ENCODE peak calls at places on chromosomes 7 and 10, in eight cellular contexts. One of them, this sample, is unnamed.
A peak's percentile ranks its signal among the peaks of the same experiment; 100 is the strongest.

GRCh38 chr10:117168729-117169128 is 28.6 kb upstream of the KCNK18 start:
- DNase-seq in activated CD4-positive, alpha-beta memory T cell treated with anti-CD3 and anti-CD28 coated beads for 36 hours: no peak
- DNase-seq in SIG-M5: no peak
- DNase-seq in stimulated activated CD4-positive, alpha-beta T cell treated with anti-CD3 and anti-CD28 coated beads, Interleukin-15, amount 100 ng/mL, for 1 hour: no peak
- DNase-seq in T-helper 17 cell: no peak
- DNase-seq in H7: peak; percentile 74
- DNase-seq in T-helper 1 cell: no peak
- DNase-seq in NCI-H1092: no peak
- DNase-seq in this sample: no peak

GRCh38 chr10:104417629-104418292 is 64.1 kb downstream of the CFAP58 start:
- DNase-seq in stimulated activated CD4-positive, alpha-beta T cell treated with anti-CD3 and anti-CD28 coated beads, Interleukin-15, amount 100 ng/mL, for 1 hour: no peak
- DNase-seq in NCI-H1092: no peak
- DNase-seq in SIG-M5: no peak
- DNase-seq in T-helper 1 cell: no peak
- DNase-seq in H7: no peak
- DNase-seq in T-helper 17 cell: no peak
- DNase-seq in activated CD4-positive, alpha-beta memory T cell treated with anti-CD3 and anti-CD28 coated beads for 36 hours: no peak
- DNase-seq in this sample: no peak

GRCh38 chr10:95247881-95248583 is 42.8 kb downstream of the PDLIM1 start:
- DNase-seq in stimulated activated CD4-positive, alpha-beta T cell treated with anti-CD3 and anti-CD28 coated beads, Interleukin-15, amount 100 ng/mL, for 1 hour: no peak
- DNase-seq in SIG-M5: no peak
- DNase-seq in H7: no peak
- DNase-seq in activated CD4-positive, alpha-beta memory T cell treated with anti-CD3 and anti-CD28 coated beads for 36 hours: no peak
- DNase-seq in NCI-H1092: no peak
- DNase-seq in T-helper 1 cell: no peak
- DNase-seq in T-helper 17 cell: no peak
- DNase-seq in this sample: peak; percentile 28

GRCh38 chr7:80611353-80611752 is 27.1 kb upstream of the CD36 start:
- DNase-seq in T-helper 1 cell: no peak
- DNase-seq in NCI-H1092: no peak
- DNase-seq in stimulated activated CD4-positive, alpha-beta T cell treated with anti-CD3 and anti-CD28 coated beads, Interleukin-15, amount 100 ng/mL, for 1 hour: no peak
- DNase-seq in T-helper 17 cell: no peak
- DNase-seq in activated CD4-positive, alpha-beta memory T cell treated with anti-CD3 and anti-CD28 coated beads for 36 hours: no peak
- DNase-seq in SIG-M5: no peak
- DNase-seq in H7: no peak
- DNase-seq in this sample: no peak

GRCh38 chr7:44194069-44194468 is 4.8 kb upstream of the GCK start:
- DNase-seq in stimulated activated CD4-positive, alpha-beta T cell treated with anti-CD3 and anti-CD28 coated beads, Interleukin-15, amount 100 ng/mL, for 1 hour: peak; percentile 20
- DNase-seq in SIG-M5: no peak
- DNase-seq in activated CD4-positive, alpha-beta memory T cell treated with anti-CD3 and anti-CD28 coated beads for 36 hours: peak; percentile 68
- DNase-seq in H7: no peak
- DNase-seq in T-helper 1 cell: no peak
- DNase-seq in NCI-H1092: no peak
- DNase-seq in T-helper 17 cell: no peak
- DNase-seq in this sample: no peak

GRCh38 chr10:102152545-102152890 is 329 bp downstream of the NOLC1 start:
- DNase-seq in stimulated activated CD4-positive, alpha-beta T cell treated with anti-CD3 and anti-CD28 coated beads, Interleukin-15, amount 100 ng/mL, for 1 hour: peak; percentile 28
- DNase-seq in H7: no peak
- DNase-seq in T-helper 1 cell: no peak
- DNase-seq in activated CD4-positive, alpha-beta memory T cell treated with anti-CD3 and anti-CD28 coated beads for 36 hours: peak; percentile 65
- DNase-seq in SIG-M5: no peak
- DNase-seq in NCI-H1092: no peak
- DNase-seq in T-helper 17 cell: no peak
- DNase-seq in this sample: no peak

GRCh38 chr7:86598721-86599120 is 45.0 kb upstream of the GRM3 start:
- DNase-seq in SIG-M5: no peak
- DNase-seq in activated CD4-positive, alpha-beta memory T cell treated with anti-CD3 and anti-CD28 coated beads for 36 hours: no peak
- DNase-seq in stimulated activated CD4-positive, alpha-beta T cell treated with anti-CD3 and anti-CD28 coated beads, Interleukin-15, amount 100 ng/mL, for 1 hour: no peak
- DNase-seq in T-helper 17 cell: no peak
- DNase-seq in T-helper 1 cell: no peak
- DNase-seq in H7: no peak
- DNase-seq in NCI-H1092: no peak
- DNase-seq in this sample: no peak

GRCh38 chr7:141920281-141920680 is 4.1 kb downstream of the OR9A4 start:
- DNase-seq in H7: no peak
- DNase-seq in NCI-H1092: no peak
- DNase-seq in SIG-M5: no peak
- DNase-seq in T-helper 1 cell: no peak
- DNase-seq in T-helper 17 cell: no peak
- DNase-seq in stimulated activated CD4-positive, alpha-beta T cell treated with anti-CD3 and anti-CD28 coated beads, Interleukin-15, amount 100 ng/mL, for 1 hour: no peak
- DNase-seq in activated CD4-positive, alpha-beta memory T cell treated with anti-CD3 and anti-CD28 coated beads for 36 hours: no peak
- DNase-seq in this sample: no peak

GRCh38 chr10:79140906-79141305 is 72.1 kb downstream of the ZMIZ1 start:
- DNase-seq in NCI-H1092: no peak
- DNase-seq in activated CD4-positive, alpha-beta memory T cell treated with anti-CD3 and anti-CD28 coated beads for 36 hours: no peak
- DNase-seq in T-helper 1 cell: no peak
- DNase-seq in stimulated activated CD4-positive, alpha-beta T cell treated with anti-CD3 and anti-CD28 coated beads, Interleukin-15, amount 100 ng/mL, for 1 hour: no peak
- DNase-seq in H7: no peak
- DNase-seq in T-helper 17 cell: no peak
- DNase-seq in SIG-M5: no peak
- DNase-seq in this sample: no peak

GRCh38 chr7:135683609-135684008 is 21.3 kb downstream of the STMP1 start:
- DNase-seq in H7: no peak
- DNase-seq in T-helper 17 cell: no peak
- DNase-seq in activated CD4-positive, alpha-beta memory T cell treated with anti-CD3 and anti-CD28 coated beads for 36 hours: no peak
- DNase-seq in SIG-M5: no peak
- DNase-seq in NCI-H1092: no peak
- DNase-seq in stimulated activated CD4-positive, alpha-beta T cell treated with anti-CD3 and anti-CD28 coated beads, Interleukin-15, amount 100 ng/mL, for 1 hour: no peak
- DNase-seq in T-helper 1 cell: no peak
- DNase-seq in this sample: no peak

GRCh38 chr10:110356628-110357245 is 52.0 kb upstream of the SMNDC1 start:
- DNase-seq in NCI-H1092: no peak
- DNase-seq in activated CD4-positive, alpha-beta memory T cell treated with anti-CD3 and anti-CD28 coated beads for 36 hours: peak; percentile 94
- DNase-seq in T-helper 17 cell: peak; percentile 50
- DNase-seq in T-helper 1 cell: peak; percentile 55
- DNase-seq in SIG-M5: no peak
- DNase-seq in H7: no peak
- DNase-seq in stimulated activated CD4-positive, alpha-beta T cell treated with anti-CD3 and anti-CD28 coated beads, Interleukin-15, amount 100 ng/mL, for 1 hour: peak; percentile 41
- DNase-seq in this sample: no peak

GRCh38 chr10:116723428-116724281 is 18.7 kb downstream of the HSPA12A start:
- DNase-seq in stimulated activated CD4-positive, alpha-beta T cell treated with anti-CD3 and anti-CD28 coated beads, Interleukin-15, amount 100 ng/mL, for 1 hour: no peak
- DNase-seq in H7: no peak
- DNase-seq in NCI-H1092: no peak
- DNase-seq in T-helper 17 cell: peak; percentile 55
- DNase-seq in activated CD4-positive, alpha-beta memory T cell treated with anti-CD3 and anti-CD28 coated beads for 36 hours: peak; percentile 46
- DNase-seq in SIG-M5: no peak
- DNase-seq in T-helper 1 cell: peak; percentile 31
- DNase-seq in this sample: peak; percentile 39

GRCh38 chr10:131224106-131224505 is 87.4 kb downstream of the TCERG1L start:
- DNase-seq in H7: no peak
- DNase-seq in NCI-H1092: no peak
- DNase-seq in T-helper 1 cell: no peak
- DNase-seq in T-helper 17 cell: no peak
- DNase-seq in SIG-M5: no peak
- DNase-seq in activated CD4-positive, alpha-beta memory T cell treated with anti-CD3 and anti-CD28 coated beads for 36 hours: no peak
- DNase-seq in stimulated activated CD4-positive, alpha-beta T cell treated with anti-CD3 and anti-CD28 coated beads, Interleukin-15, amount 100 ng/mL, for 1 hour: no peak
- DNase-seq in this sample: no peak

GRCh38 chr7:81331061-81332018 is 412.5 kb upstream of the SEMA3C start:
- DNase-seq in T-helper 17 cell: no peak
- DNase-seq in H7: no peak
- DNase-seq in activated CD4-positive, alpha-beta memory T cell treated with anti-CD3 and anti-CD28 coated beads for 36 hours: no peak
- DNase-seq in NCI-H1092: no peak
- DNase-seq in SIG-M5: no peak
- DNase-seq in T-helper 1 cell: no peak
- DNase-seq in stimulated activated CD4-positive, alpha-beta T cell treated with anti-CD3 and anti-CD28 coated beads, Interleukin-15, amount 100 ng/mL, for 1 hour: no peak
- DNase-seq in this sample: no peak

GRCh38 chr10:29783211-29783947 is 148.6 kb upstream of the SVIL start:
- DNase-seq in NCI-H1092: no peak
- DNase-seq in SIG-M5: no peak
- DNase-seq in activated CD4-positive, alpha-beta memory T cell treated with anti-CD3 and anti-CD28 coated beads for 36 hours: no peak
- DNase-seq in H7: no peak
- DNase-seq in stimulated activated CD4-positive, alpha-beta T cell treated with anti-CD3 and anti-CD28 coated beads, Interleukin-15, amount 100 ng/mL, for 1 hour: no peak
- DNase-seq in T-helper 17 cell: no peak
- DNase-seq in T-helper 1 cell: no peak
- DNase-seq in this sample: no peak

GRCh38 chr7:85074-85945 is 107.1 kb upstream of the FAM20C start:
- DNase-seq in stimulated activated CD4-positive, alpha-beta T cell treated with anti-CD3 and anti-CD28 coated beads, Interleukin-15, amount 100 ng/mL, for 1 hour: no peak
- DNase-seq in SIG-M5: no peak
- DNase-seq in activated CD4-positive, alpha-beta memory T cell treated with anti-CD3 and anti-CD28 coated beads for 36 hours: no peak
- DNase-seq in T-helper 17 cell: no peak
- DNase-seq in T-helper 1 cell: no peak
- DNase-seq in H7: peak; percentile 59
- DNase-seq in NCI-H1092: peak; percentile 39
- DNase-seq in this sample: no peak

GRCh38 chr7:128120116-128120515 is 88.9 kb upstream of the LRRC4 start:
- DNase-seq in activated CD4-positive, alpha-beta memory T cell treated with anti-CD3 and anti-CD28 coated beads for 36 hours: no peak
- DNase-seq in SIG-M5: no peak
- DNase-seq in T-helper 1 cell: no peak
- DNase-seq in NCI-H1092: no peak
- DNase-seq in T-helper 17 cell: no peak
- DNase-seq in H7: no peak
- DNase-seq in stimulated activated CD4-positive, alpha-beta T cell treated with anti-CD3 and anti-CD28 coated beads, Interleukin-15, amount 100 ng/mL, for 1 hour: no peak
- DNase-seq in this sample: no peak

GRCh38 chr7:97439637-97440214 is 292.2 kb upstream of the TAC1 start:
- DNase-seq in SIG-M5: no peak
- DNase-seq in stimulated activated CD4-positive, alpha-beta T cell treated with anti-CD3 and anti-CD28 coated beads, Interleukin-15, amount 100 ng/mL, for 1 hour: no peak
- DNase-seq in activated CD4-positive, alpha-beta memory T cell treated with anti-CD3 and anti-CD28 coated beads for 36 hours: no peak
- DNase-seq in H7: no peak
- DNase-seq in T-helper 17 cell: no peak
- DNase-seq in NCI-H1092: no peak
- DNase-seq in T-helper 1 cell: no peak
- DNase-seq in this sample: no peak

GRCh38 chr10:116185199-116185598 is 87.8 kb downstream of the GFRA1 start:
- DNase-seq in stimulated activated CD4-positive, alpha-beta T cell treated with anti-CD3 and anti-CD28 coated beads, Interleukin-15, amount 100 ng/mL, for 1 hour: no peak
- DNase-seq in SIG-M5: no peak
- DNase-seq in T-helper 17 cell: no peak
- DNase-seq in NCI-H1092: no peak
- DNase-seq in activated CD4-positive, alpha-beta memory T cell treated with anti-CD3 and anti-CD28 coated beads for 36 hours: no peak
- DNase-seq in T-helper 1 cell: no peak
- DNase-seq in H7: no peak
- DNase-seq in this sample: no peak

GRCh38 chr10:30171601-30172000 is 112.2 kb upstream of the JCAD start:
- DNase-seq in NCI-H1092: no peak
- DNase-seq in stimulated activated CD4-positive, alpha-beta T cell treated with anti-CD3 and anti-CD28 coated beads, Interleukin-15, amount 100 ng/mL, for 1 hour: no peak
- DNase-seq in activated CD4-positive, alpha-beta memory T cell treated with anti-CD3 and anti-CD28 coated beads for 36 hours: no peak
- DNase-seq in T-helper 1 cell: no peak
- DNase-seq in SIG-M5: no peak
- DNase-seq in T-helper 17 cell: no peak
- DNase-seq in H7: no peak
- DNase-seq in this sample: no peak

GRCh38 chr10:32957341-32958084 is 517 bp downstream of the ITGB1 start:
- DNase-seq in T-helper 17 cell: peak; percentile 24
- DNase-seq in NCI-H1092: peak; percentile 20
- DNase-seq in H7: peak; percentile 84
- DNase-seq in SIG-M5: no peak
- DNase-seq in stimulated activated CD4-positive, alpha-beta T cell treated with anti-CD3 and anti-CD28 coated beads, Interleukin-15, amount 100 ng/mL, for 1 hour: peak; percentile 25
- DNase-seq in T-helper 1 cell: peak; percentile 34
- DNase-seq in activated CD4-positive, alpha-beta memory T cell treated with anti-CD3 and anti-CD28 coated beads for 36 hours: peak; percentile 65
- DNase-seq in this sample: peak; percentile 83

GRCh38 chr10:11638055-11638698 is 26.7 kb upstream of the USP6NL start:
- DNase-seq in NCI-H1092: no peak
- DNase-seq in T-helper 17 cell: no peak
- DNase-seq in activated CD4-positive, alpha-beta memory T cell treated with anti-CD3 and anti-CD28 coated beads for 36 hours: no peak
- DNase-seq in stimulated activated CD4-positive, alpha-beta T cell treated with anti-CD3 and anti-CD28 coated beads, Interleukin-15, amount 100 ng/mL, for 1 hour: no peak
- DNase-seq in H7: no peak
- DNase-seq in T-helper 1 cell: no peak
- DNase-seq in SIG-M5: no peak
- DNase-seq in this sample: no peak

GRCh38 chr7:137760111-137760510 is 86.7 kb downstream of the DGKI start:
- DNase-seq in T-helper 17 cell: no peak
- DNase-seq in activated CD4-positive, alpha-beta memory T cell treated with anti-CD3 and anti-CD28 coated beads for 36 hours: no peak
- DNase-seq in T-helper 1 cell: no peak
- DNase-seq in NCI-H1092: no peak
- DNase-seq in H7: peak; percentile 18
- DNase-seq in stimulated activated CD4-positive, alpha-beta T cell treated with anti-CD3 and anti-CD28 coated beads, Interleukin-15, amount 100 ng/mL, for 1 hour: no peak
- DNase-seq in SIG-M5: no peak
- DNase-seq in this sample: no peak

GRCh38 chr10:89118091-89118490 is 89.0 kb downstream of the CH25H start:
- DNase-seq in NCI-H1092: no peak
- DNase-seq in H7: no peak
- DNase-seq in stimulated activated CD4-positive, alpha-beta T cell treated with anti-CD3 and anti-CD28 coated beads, Interleukin-15, amount 100 ng/mL, for 1 hour: no peak
- DNase-seq in SIG-M5: no peak
- DNase-seq in activated CD4-positive, alpha-beta memory T cell treated with anti-CD3 and anti-CD28 coated beads for 36 hours: no peak
- DNase-seq in T-helper 17 cell: no peak
- DNase-seq in T-helper 1 cell: no peak
- DNase-seq in this sample: no peak

GRCh38 chr10:2949948-2950354 is 117.4 kb upstream of the PFKP start:
- DNase-seq in stimulated activated CD4-positive, alpha-beta T cell treated with anti-CD3 and anti-CD28 coated beads, Interleukin-15, amount 100 ng/mL, for 1 hour: peak; percentile 25
- DNase-seq in SIG-M5: no peak
- DNase-seq in NCI-H1092: no peak
- DNase-seq in T-helper 17 cell: no peak
- DNase-seq in H7: no peak
- DNase-seq in activated CD4-positive, alpha-beta memory T cell treated with anti-CD3 and anti-CD28 coated beads for 36 hours: peak; percentile 89
- DNase-seq in T-helper 1 cell: no peak
- DNase-seq in this sample: no peak

This sample was measured in tibial artery.